ENCODE peak calls at places on chromosomes 12 and 14, in nine cellular contexts. N is CD4-positive, CD25-positive, alpha-beta regulatory T cell; F is kidney tubule cell; C is tibial nerve; Z is NCI-H1694; Q is stimulated activated CD4-positive, alpha-beta T cell treated with anti-CD3 and anti-CD28 coated beads, Interleukin-15, amount 100 ng/mL, for 1 hour; O is WERI-Rb-1; P is progenitor cell of endocrine pancreas; M is activated CD4-positive, CD25-positive, alpha-beta regulatory T cell. T is an unnamed sample.
A peak's percentile ranks its signal among the peaks of the same experiment; 100 is the strongest.

GRCh38 chr14:26694521-26694920 is 96.7 kb upstream of the NOVA1 start:
- DNase-seq in N (no peak), F (no peak), C (no peak), Z (no peak), Q (no peak), O (no peak), P (no peak), M (no peak), T (peak; percentile 6)

GRCh38 chr14:103686831-103687485 is 28.3 kb downstream of the XRCC3 start:
- DNase-seq in N (no peak), F (no peak), C (no peak), Z (no peak), Q (no peak), O (no peak), P (no peak), M (no peak), T (no peak)

GRCh38 chr12:132162508-132163031 is 18.3 kb downstream of the NOC4L start:
- DNase-seq in N (no peak), F (peak; percentile 44), C (peak; percentile 31), Z (no peak), Q (no peak), O (no peak), P (no peak), M (no peak), T (no peak)

GRCh38 chr12:45991289-45992249 is 1.2 kb upstream of the SCAF11 start:
- DNase-seq in N (peak; percentile 78), F (peak; percentile 78), C (peak; percentile 54), Z (peak; percentile 40), Q (peak; percentile 34), O (peak; percentile 84), P (peak; percentile 42), M (peak; percentile 23), T (peak; percentile 81)

GRCh38 chr12:31967569-31967968 is 8.4 kb downstream of the RESF1 start:
- DNase-seq in N (no peak), F (no peak), C (no peak), Z (no peak), Q (no peak), O (no peak), P (no peak), M (no peak), T (no peak)

GRCh38 chr12:67790660-67791059 is 142.1 kb downstream of the DYRK2 start:
- DNase-seq in N (no peak), F (no peak), C (no peak), Z (no peak), Q (no peak), O (no peak), P (no peak), M (no peak), T (no peak)

GRCh38 chr14:89477391-89477790 is 60.4 kb upstream of the FOXN3 start:
- DNase-seq in N (no peak), F (no peak), C (no peak), Z (no peak), Q (no peak), O (no peak), P (no peak), M (no peak), T (no peak)

GRCh38 chr12:42935756-42936155 is 346.2 kb upstream of the PRICKLE1 start:
- DNase-seq in N (no peak), F (peak; percentile 62), C (no peak), Z (no peak), Q (no peak), O (no peak), P (no peak), M (no peak), T (no peak)

GRCh38 chr12:44875417-44875953 is 630 bp downstream of the NELL2 start:
- DNase-seq in N (no peak), F (no peak), C (no peak), Z (peak; percentile 23), Q (no peak), O (peak; percentile 52), P (no peak), M (no peak), T (no peak)

GRCh38 chr14:22226381-22226780 is 362.6 kb downstream of the DAD1 start:
- DNase-seq in N (peak; percentile 61), F (peak; percentile 38), C (no peak), Z (no peak), Q (no peak), O (no peak), P (no peak), M (no peak), T (no peak)

GRCh38 chr12:132197581-132198281 is 53.5 kb downstream of the NOC4L start:
- DNase-seq in N (no peak), F (no peak), C (no peak), Z (no peak), Q (no peak), O (no peak), P (no peak), M (no peak), T (no peak)

GRCh38 chr12:58007875-58008274 is 66.5 kb downstream of the ATP23 start:
- DNase-seq in N (no peak), F (peak; percentile 22), C (no peak), Z (no peak), Q (no peak), O (no peak), P (no peak), M (no peak), T (no peak)

GRCh38 chr14:90383731-90384542 is 12.9 kb upstream of the CALM1 start:
- DNase-seq in N (peak; percentile 91), F (no peak), C (peak; percentile 59), Z (peak; percentile 62), Q (peak; percentile 46), O (peak; percentile 50), P (peak; percentile 45), M (peak; percentile 32), T (peak; percentile 35)

GRCh38 chr14:72888202-72888601 is 5.7 kb downstream of the DPF3 start:
- DNase-seq in N (no peak), F (no peak), C (no peak), Z (peak; percentile 64), Q (no peak), O (no peak), P (no peak), M (no peak), T (no peak)

GRCh38 chr14:75399819-75400678 is 27.8 kb upstream of the JDP2 start:
- DNase-seq in N (peak; percentile 18), F (peak; percentile 95), C (peak; percentile 78), Z (peak; percentile 100), Q (no peak), O (peak; percentile 36), P (no peak), M (no peak), T (no peak)

GRCh38 chr12:120554658-120555057 is 20.5 kb downstream of the RNF10 start:
- DNase-seq in N (no peak), F (no peak), C (no peak), Z (no peak), Q (no peak), O (no peak), P (no peak), M (no peak), T (no peak)

GRCh38 chr14:71948101-71948500 is 15.9 kb downstream of the RGS6 start:
- DNase-seq in N (no peak), F (no peak), C (no peak), Z (no peak), Q (no peak), O (no peak), P (no peak), M (no peak), T (no peak)

GRCh38 chr12:50765325-50765911 is 1.5 kb downstream of the ATF1 start:
- DNase-seq in N (peak; percentile 82), F (peak; percentile 59), C (peak; percentile 47), Z (peak; percentile 4), Q (no peak), O (peak; percentile 20), P (no peak), M (peak; percentile 12), T (peak; percentile 72)

GRCh38 chr14:68473794-68474193 is 319.1 kb downstream of the ZFP36L1 start:
- DNase-seq in N (peak; percentile 22), F (peak; percentile 44), C (no peak), Z (no peak), Q (no peak), O (no peak), P (no peak), M (no peak), T (no peak)

GRCh38 chr12:102960766-102961487 is 3.5 kb downstream of the ASCL1 start:
- DNase-seq in N (no peak), F (no peak), C (no peak), Z (no peak), Q (no peak), O (no peak), P (no peak), M (no peak), T (no peak)

GRCh38 chr14:71355324-71356201 is 448.3 kb downstream of the PCNX1 start:
- DNase-seq in N (no peak), F (peak; percentile 31), C (peak; percentile 30), Z (no peak), Q (no peak), O (no peak), P (no peak), M (no peak), T (no peak)

GRCh38 chr12:12881495-12881894 is 9.9 kb upstream of the GPRC5A start:
- DNase-seq in N (peak; percentile 68), F (peak; percentile 77), C (no peak), Z (no peak), Q (no peak), O (no peak), P (no peak), M (no peak), T (no peak)

GRCh38 chr14:85129907-85130306 is 400.0 kb upstream of the FLRT2 start:
- DNase-seq in N (no peak), F (no peak), C (no peak), Z (no peak), Q (no peak), O (no peak), P (no peak), M (no peak), T (no peak)

GRCh38 chr12:110224379-110225304 is 56.4 kb upstream of the ATP2A2 start:
- DNase-seq in N (peak; percentile 6), F (peak; percentile 60), C (peak; percentile 25), Z (peak; percentile 19), Q (no peak), O (no peak), P (no peak), M (no peak), T (peak; percentile 6)

GRCh38 chr14:44453433-44454171 is 53.5 kb downstream of the FSCB start:
- DNase-seq in N (no peak), F (no peak), C (no peak), Z (peak; percentile 39), Q (no peak), O (no peak), P (no peak), M (no peak), T (peak; percentile 37)

GRCh38 chr14:93733646-93734045 is 54.6 kb downstream of the PRIMA1 start:
- DNase-seq in N (no peak), F (no peak), C (no peak), Z (no peak), Q (no peak), O (no peak), P (no peak), M (no peak), T (no peak)

GRCh38 chr12:56128669-56129209 is 672 bp downstream of the ESYT1 start:
- DNase-seq in N (no peak), F (no peak), C (peak; percentile 30), Z (no peak), Q (no peak), O (no peak), P (no peak), M (no peak), T (no peak)

GRCh38 chr12:4738541-4738940 is 18.3 kb downstream of the GALNT8 start:
- DNase-seq in N (no peak), F (no peak), C (no peak), Z (no peak), Q (no peak), O (no peak), P (no peak), M (no peak), T (no peak)

GRCh38 chr14:105056303-105056831 is 8.9 kb downstream of the GPR132 start:
- DNase-seq in N (no peak), F (no peak), C (no peak), Z (no peak), Q (no peak), O (no peak), P (no peak), M (no peak), T (no peak)

GRCh38 chr12:53989227-53990113 is 4.5 kb downstream of the HOXC10 start:
- DNase-seq in N (peak; percentile 65), F (peak; percentile 73), C (no peak), Z (peak; percentile 48), Q (no peak), O (peak; percentile 43), P (no peak), M (no peak), T (peak; percentile 80)

GRCh38 chr12:128959931-128960330 is 106.7 kb downstream of the GLT1D1 start:
- DNase-seq in N (no peak), F (no peak), C (no peak), Z (no peak), Q (no peak), O (no peak), P (no peak), M (no peak), T (no peak)

T was measured in MM.1S.